ENCODE peak calls at places on chromosomes 7 and 10, in nine cellular contexts. L is cardiac muscle cell, W is choroid plexus epithelial cell, T is osteoblast, R is gastrocnemius medialis, H is mucosa of descending colon, M is NB4, J is HL-60, U is hepatocyte. N is an unnamed sample.

GRCh38 chr7:80415522-80415921 is 96.3 kb downstream of the GNAT3 start:
- DNase-seq in L (no peak), W (peak; percentile 19), T (no peak), R (no peak), H (no peak), M (no peak), J (no peak), U (no peak), N (no peak)

GRCh38 chr7:115356139-115356746 is 434.3 kb downstream of the MDFIC start:
- DNase-seq in L (peak; percentile 37), W (peak; percentile 66), T (no peak), R (no peak), H (no peak), M (peak; percentile 47), J (no peak), U (peak; percentile 29), N (peak; percentile 29)

GRCh38 chr10:34906021-34906965 is 91.2 kb upstream of the PARD3 start:
- DNase-seq in L (peak; percentile 42), W (peak; percentile 95), T (no peak), R (peak; percentile 18), H (no peak), M (no peak), J (no peak), U (no peak), N (no peak)

GRCh38 chr7:116101709-116102108 is 71.1 kb upstream of the TFEC start:
- DNase-seq in L (no peak), W (peak; percentile 45), T (peak; percentile 9), R (no peak), H (no peak), M (no peak), J (no peak), U (no peak), N (no peak)

GRCh38 chr10:70587045-70587658 is 15.4 kb downstream of the PRF1 start:
- DNase-seq in L (no peak), W (no peak), T (no peak), R (no peak), H (no peak), M (no peak), J (no peak), U (no peak), N (peak; percentile 60)

GRCh38 chr10:47027812-47028260 is 116.6 kb downstream of the PTPN20 start:
- DNase-seq in L (no peak), W (no peak), T (no peak), R (no peak), H (peak; percentile 21), M (no peak), J (no peak), U (no peak), N (no peak)

GRCh38 chr7:145511014-145511413 is 605.6 kb upstream of the CNTNAP2 start:
- DNase-seq in L (no peak), W (no peak), T (no peak), R (no peak), H (no peak), M (no peak), J (no peak), U (no peak), N (no peak)

GRCh38 chr7:17830206-17830605 is 110.1 kb downstream of the SNX13 start:
- DNase-seq in L (no peak), W (peak; percentile 32), T (no peak), R (no peak), H (no peak), M (no peak), J (peak; percentile 28), U (no peak), N (no peak)

GRCh38 chr10:27448926-27449325 is 55.2 kb upstream of the RAB18 start:
- DNase-seq in L (no peak), W (peak; percentile 28), T (peak; percentile 43), R (no peak), H (no peak), M (peak; percentile 52), J (peak; percentile 30), U (no peak), N (no peak)

GRCh38 chr10:28948045-28948444 is 270.7 kb downstream of the BAMBI start:
- DNase-seq in L (no peak), W (peak; percentile 38), T (no peak), R (no peak), H (no peak), M (no peak), J (no peak), U (no peak), N (no peak)

GRCh38 chr10:16779375-16779774 is 37.8 kb downstream of the RSU1 start:
- DNase-seq in L (no peak), W (no peak), T (no peak), R (no peak), H (no peak), M (no peak), J (no peak), U (no peak), N (peak; percentile 53)

GRCh38 chr7:485188-486081 is 34.2 kb downstream of the PDGFA start:
- DNase-seq in L (no peak), W (no peak), T (peak; percentile 94), R (no peak), H (peak; percentile 61), M (no peak), J (no peak), U (no peak), N (no peak)

GRCh38 chr7:44217852-44218402 is 17.1 kb downstream of the YKT6 start:
- DNase-seq in L (no peak), W (no peak), T (no peak), R (no peak), H (no peak), M (no peak), J (no peak), U (no peak), N (no peak)

GRCh38 chr10:28374036-28374435 is 71.2 kb upstream of the MPP7 start:
- DNase-seq in L (no peak), W (no peak), T (no peak), R (no peak), H (no peak), M (no peak), J (no peak), U (no peak), N (no peak)

GRCh38 chr10:66837990-66838389 is 87.8 kb upstream of the LRRTM3 start:
- DNase-seq in L (no peak), W (peak; percentile 13), T (no peak), R (no peak), H (no peak), M (no peak), J (no peak), U (no peak), N (no peak)

GRCh38 chr10:124559372-124560132 is 97.9 kb downstream of the LHPP start:
- DNase-seq in L (no peak), W (no peak), T (peak; percentile 52), R (no peak), H (no peak), M (no peak), J (no peak), U (no peak), N (no peak)

GRCh38 chr7:30752979-30753378 is 1.0 kb downstream of the INMT start:
- DNase-seq in L (no peak), W (peak; percentile 31), T (no peak), R (peak; percentile 39), H (peak; percentile 72), M (no peak), J (no peak), U (no peak), N (no peak)

GRCh38 chr7:40811666-40812065 is 676.9 kb downstream of the SUGCT start:
- DNase-seq in L (no peak), W (no peak), T (no peak), R (no peak), H (no peak), M (no peak), J (no peak), U (no peak), N (no peak)

GRCh38 chr10:31490858-31491504 is 172.0 kb downstream of the ZEB1 start:
- DNase-seq in L (peak; percentile 65), W (peak; percentile 85), T (no peak), R (no peak), H (no peak), M (peak; percentile 63), J (no peak), U (peak; percentile 40), N (peak; percentile 66)
- TF ChIP-seq CTCF in L (peak; percentile 73), W (peak; percentile 81), T (peak; percentile 71), R (peak; percentile 56), H (no peak), M (peak; percentile 48), J (peak; percentile 37), U (peak; percentile 52), N (peak; percentile 55)

GRCh38 chr7:27176343-27176731 is 2.2 kb upstream of the HOXA10 start:
- DNase-seq in L (no peak), W (no peak), T (no peak), R (peak; percentile 2), H (peak; percentile 44), M (no peak), J (no peak), U (no peak), N (no peak)
- H3K4me3 ChIP-seq in L (no peak overlapping the region), W (no peak overlapping the region), T (peak overlapping the region; percentile 75), R (peak overlapping the region; percentile 39), H (no peak overlapping the region), M (no peak overlapping the region), J (no peak overlapping the region), U (no peak overlapping the region), N (no peak overlapping the region)

DNA sequence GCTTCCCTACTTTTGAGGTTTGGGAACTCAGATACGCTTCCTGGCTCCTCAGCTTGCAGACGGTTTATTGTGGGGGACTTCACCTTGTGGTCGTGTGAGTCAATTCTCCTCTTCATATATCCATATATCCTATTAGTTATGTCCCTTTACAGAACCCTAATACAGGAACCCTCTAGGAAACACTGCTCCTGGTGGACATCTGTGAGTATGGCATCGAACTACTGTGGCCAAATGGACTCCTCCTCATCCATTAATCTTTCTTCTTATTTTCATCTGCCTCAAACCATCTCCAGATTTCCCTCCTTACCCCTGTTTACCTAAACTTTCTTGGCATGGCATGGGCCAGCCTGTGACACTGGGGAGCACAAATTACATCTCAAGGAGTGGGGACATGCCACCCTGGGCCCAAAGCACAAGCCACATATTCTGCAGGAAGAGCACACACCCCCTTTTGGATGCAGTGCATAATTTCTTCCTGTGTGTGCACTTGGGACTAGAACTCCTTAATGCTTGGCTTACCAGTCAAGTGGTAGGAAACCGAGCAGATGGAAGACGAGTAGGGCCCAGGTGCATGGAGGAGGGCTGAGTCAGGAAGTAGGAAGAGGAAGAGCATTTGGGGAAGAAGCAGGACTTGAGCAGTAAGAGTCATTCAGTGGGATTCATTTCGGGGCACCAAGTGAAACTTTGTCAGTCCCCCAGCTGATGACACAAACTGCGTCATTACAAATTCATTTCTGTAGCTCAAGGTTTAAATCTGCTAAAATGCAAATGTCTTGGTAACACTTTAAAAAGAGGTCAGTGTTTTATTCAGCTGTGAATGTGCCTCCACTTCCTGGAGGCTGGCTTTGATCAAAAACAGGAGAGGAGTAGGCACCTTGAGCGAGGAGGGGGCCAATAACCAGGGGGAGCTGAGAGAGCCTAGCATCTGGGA is 80.8 kb upstream of the PLXNA4 start:
- DNase-seq in L (peak; percentile 24), W (peak; percentile 43), T (no peak), R (no peak), H (no peak), M (peak; percentile 79), J (no peak), U (no peak), N (peak; percentile 6)
- TF ChIP-seq CTCF in L (peak; percentile 57), W (peak; percentile 58), T (peak; percentile 58), R (no peak), H (no peak), M (peak; percentile 70), J (peak; percentile 55), U (peak; percentile 31), N (peak; percentile 42)

DNA sequence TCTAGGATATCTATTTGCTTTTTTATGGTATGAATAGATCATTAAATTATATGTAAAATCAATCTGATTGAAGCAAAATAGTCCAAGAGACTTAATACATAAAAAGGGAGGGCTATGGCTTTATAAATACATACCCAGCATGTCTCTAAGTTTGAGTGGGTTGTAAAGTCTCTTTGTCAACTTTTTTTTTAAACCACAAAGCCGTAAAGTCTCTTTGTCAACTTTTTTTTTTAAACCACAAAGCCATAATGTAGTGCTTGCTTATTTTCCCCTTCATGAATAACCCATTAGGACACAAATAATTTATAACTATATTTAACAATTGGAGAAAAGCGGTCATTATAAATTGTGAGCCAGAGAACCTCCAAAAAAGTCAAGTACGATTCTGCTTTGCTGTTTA is 5.7 kb downstream of the HECTD2 start:
- DNase-seq in L (no peak), W (peak; percentile 31), T (no peak), R (no peak), H (no peak), M (peak; percentile 15), J (no peak), U (no peak), N (no peak)
- H3K4me3 ChIP-seq in L (no peak overlapping the region), W (no peak overlapping the region), T (no peak overlapping the region), R (no peak overlapping the region), H (no peak overlapping the region), M (no peak overlapping the region), J (no peak overlapping the region), U (no peak overlapping the region), N (no peak overlapping the region)

N was measured in GM12865.